ENCODE peak calls at places on chromosomes 16 and 17, in four cellular contexts. Q is left lung, G is stomach, O is nephron progenitor cell. H is an unnamed sample.

GRCh38 chr17:17186551-17187505 is 19.3 kb downstream of the PLD6 start:
- DNase-seq in Q (no peak), G (no peak), O (no peak), H (no peak)

GRCh38 chr17:65557349-65558310 is 3.8 kb downstream of the AXIN2 start:
- DNase-seq in Q (no peak), G (no peak), O (no peak), H (no peak)

GRCh38 chr17:45029096-45029495 is 22.3 kb downstream of the DCAKD start:
- DNase-seq in Q (no peak), G (no peak), O (no peak), H (no peak)

GRCh38 chr17:17325816-17326215 is 22.6 kb downstream of the NT5M start:
- DNase-seq in Q (no peak), G (no peak), O (no peak), H (no peak)

GRCh38 chr16:1543085-1543896 is 9.8 kb downstream of the TMEM204 start:
- DNase-seq in Q (peak), G (peak), O (peak), H (no peak)

GRCh38 chr17:51059781-51060180 is 60.9 kb downstream of the SPAG9 start:
- DNase-seq in Q (no peak), G (no peak), O (no peak), H (no peak)

GRCh38 chr16:20259549-20259948 is 67.8 kb downstream of the GP2 start:
- DNase-seq in Q (no peak), G (no peak), O (no peak), H (no peak)

GRCh38 chr16:23508589-23509440 is 1.5 kb downstream of the GGA2 start:
- DNase-seq in Q (no peak), G (no peak), O (peak), H (peak)

GRCh38 chr16:48231675-48232214 is 12.4 kb upstream of the LONP2 start:
- DNase-seq in Q (no peak), G (peak), O (peak), H (peak)

GRCh38 chr17:73650147-73650546 is 5.9 kb upstream of the SDK2 start:
- DNase-seq in Q (no peak), G (no peak), O (no peak), H (no peak)

GRCh38 chr16:50371936-50372595 is 3.3 kb upstream of the BRD7 start:
- DNase-seq in Q (no peak), G (no peak), O (peak), H (peak)

GRCh38 chr17:76199466-76199865 is 40.8 kb downstream of the RNF157 start:
- DNase-seq in Q (no peak), G (no peak), O (no peak), H (no peak)

GRCh38 chr16:67773569-67774456 is 32.5 kb downstream of the RANBP10 start:
- DNase-seq in Q (no peak), G (no peak), O (peak), H (no peak)

GRCh38 chr16:49260956-49261530 is 20.6 kb downstream of the CBLN1 start:
- DNase-seq in Q (no peak), G (no peak), O (no peak), H (no peak)

GRCh38 chr17:7043544-7044268 is at the start of gene SLC16A11:
- DNase-seq in Q (no peak), G (peak), O (peak), H (no peak)

GRCh38 chr17:9120471-9120870 is 99.2 kb downstream of the NTN1 start:
- DNase-seq in Q (no peak), G (no peak), O (peak), H (peak)

GRCh38 chr17:82613283-82614094 is 34.8 kb downstream of the WDR45B start:
- DNase-seq in Q (no peak), G (no peak), O (no peak), H (no peak)

DNA sequence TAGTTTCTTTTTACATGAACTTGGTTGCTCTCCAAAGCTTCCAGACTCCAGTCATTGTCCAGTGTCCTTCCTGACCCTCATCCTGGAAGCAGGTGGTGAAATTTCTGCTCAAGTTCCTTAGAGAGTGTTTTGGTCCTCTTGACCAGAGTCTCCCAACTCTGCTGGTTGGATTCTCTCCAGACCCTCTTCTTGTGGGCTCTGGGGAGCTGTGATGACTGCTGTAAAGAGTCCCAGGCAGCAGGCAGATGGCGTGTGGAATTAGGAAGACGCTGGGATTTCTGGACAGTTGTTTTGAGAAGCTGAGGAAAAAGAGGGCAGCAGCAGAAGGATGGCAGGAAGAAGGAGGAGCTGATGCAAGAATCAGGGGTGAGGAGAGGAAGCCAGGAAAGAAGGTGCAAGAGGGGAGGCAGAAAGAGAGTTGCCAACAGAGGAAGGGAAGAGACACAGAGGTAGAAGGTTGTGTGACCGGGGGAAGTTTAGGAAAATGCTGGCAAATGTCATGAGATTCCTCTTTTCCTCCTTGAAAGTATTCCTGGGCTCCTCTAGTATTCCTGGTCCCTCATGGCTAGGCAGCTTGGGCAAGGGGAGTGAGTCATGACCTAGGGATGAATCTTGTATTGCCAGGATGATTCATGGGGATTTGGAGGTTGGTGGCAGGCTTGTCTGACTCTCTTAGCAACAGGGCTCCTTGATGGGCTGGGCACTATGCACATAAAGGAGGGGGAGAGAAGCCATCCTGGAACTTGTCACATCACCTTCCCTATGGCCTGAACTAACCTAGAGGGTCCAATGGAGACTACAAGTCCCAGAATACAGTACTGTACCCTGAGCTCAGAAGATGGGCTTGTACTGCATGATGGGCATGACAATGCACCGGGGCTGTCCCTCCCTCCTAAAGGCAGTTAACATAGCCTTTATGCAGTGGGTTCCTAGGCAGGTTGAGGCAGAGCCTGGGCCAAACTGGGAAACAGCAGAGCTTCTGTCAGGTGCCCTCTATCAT is 1.9 kb upstream of the SEZ6 start:
- DNase-seq in Q (no peak), G (no peak), O (no peak), H (no peak)
- TF ChIP-seq CTCF in Q (no peak), G (no peak), O (no peak), H (no peak)

DNA sequence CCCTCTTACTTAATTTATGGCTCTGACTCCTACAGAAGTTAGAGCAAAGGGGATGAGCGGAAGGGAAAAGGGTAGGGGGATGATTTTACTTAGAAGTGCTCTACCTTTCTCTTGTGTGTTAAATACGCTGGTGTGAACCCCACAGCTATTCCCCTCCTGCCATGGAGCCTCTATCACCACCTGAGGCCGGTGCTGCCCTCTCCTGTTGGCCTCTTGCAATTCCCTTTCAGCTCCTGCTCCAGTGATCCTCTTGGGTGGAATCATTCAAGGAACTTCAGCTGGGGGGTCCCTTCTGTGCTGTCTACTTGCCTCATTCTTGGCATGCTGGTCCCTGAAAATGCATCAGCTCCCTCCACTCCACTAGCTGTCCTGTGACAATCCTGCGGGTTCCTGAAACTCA is 41.8 kb upstream of the CDH8 start:
- DNase-seq in Q (no peak), G (no peak), O (peak), H (peak)
- TF ChIP-seq CTCF in Q (no peak), G (no peak), O (peak), H (peak)

GRCh38 chr17:43213545-43213944 is 1.9 kb downstream of the TMEM106A start:
- DNase-seq in Q (no peak), G (peak), O (no peak), H (no peak)

GRCh38 chr17:43211123-43211479 is 574 bp upstream of the TMEM106A start:
- DNase-seq in Q (no peak), G (no peak), O (no peak), H (no peak)

GRCh38 chr17:43212641-43213490 is 1.2 kb downstream of the TMEM106A start:
- DNase-seq in Q (no peak), G (no peak), O (no peak), H (no peak)

GRCh38 chr17:43210576-43210975 is 1.1 kb upstream of the TMEM106A start:
- DNase-seq in Q (no peak), G (no peak), O (no peak), H (no peak)

DNA sequence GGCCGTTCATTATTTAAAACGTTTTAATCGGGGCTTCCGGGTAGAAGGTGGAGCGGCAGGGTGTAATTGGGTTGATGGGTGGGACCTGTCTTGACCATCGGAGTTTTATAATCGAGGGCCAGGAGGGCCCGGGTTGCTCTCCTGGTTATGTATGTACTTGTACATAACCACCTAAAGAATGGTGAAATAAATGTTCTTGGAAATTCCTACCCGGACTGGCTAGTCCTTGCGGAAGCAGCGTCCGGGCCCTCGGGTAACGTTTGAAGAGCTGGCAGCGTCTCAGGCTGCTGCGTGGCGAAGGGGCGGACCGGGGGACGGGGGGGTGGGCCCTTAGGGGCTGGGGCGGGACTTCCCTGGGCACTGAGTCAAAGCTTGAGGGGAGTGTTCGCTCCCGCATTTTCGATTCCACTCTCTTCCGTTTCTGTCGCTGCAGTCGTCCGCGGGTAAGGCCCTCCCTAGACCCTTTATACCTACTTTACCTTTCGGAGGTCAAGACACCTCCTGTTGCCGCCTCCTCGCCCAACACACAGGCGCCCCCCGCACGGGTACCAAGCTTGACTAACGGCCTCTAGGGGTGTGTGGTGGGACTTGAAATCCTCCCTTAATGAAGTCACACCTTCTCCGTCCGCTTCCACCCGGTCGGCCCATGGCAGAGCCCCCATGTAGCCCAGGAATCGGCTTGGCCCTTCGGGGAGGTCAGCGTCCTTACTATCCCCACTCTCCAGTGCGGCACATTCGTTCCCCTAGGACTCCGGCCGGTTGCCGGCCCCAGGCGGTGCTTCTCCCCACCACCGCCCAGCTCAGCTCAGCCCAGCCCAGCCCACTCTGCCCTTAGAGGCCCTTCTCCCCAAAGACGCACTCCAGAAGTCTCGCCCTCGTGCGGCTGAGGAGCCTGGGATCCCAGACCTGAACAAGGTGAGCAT is at the start of gene TMEM106A:
- DNase-seq in Q (peak), G (peak), O (peak), H (peak)
- TF ChIP-seq CTCF in Q (peak), G (no peak), O (peak), H (peak)

GRCh38 chr16:66272461-66272860 is 94.0 kb upstream of the CDH5 start:
- DNase-seq in Q (no peak), G (no peak), O (no peak), H (no peak)

GRCh38 chr16:66275795-66276428 is 90.6 kb upstream of the CDH5 start:
- DNase-seq in Q (no peak), G (peak), O (peak), H (peak)

GRCh38 chr16:66274335-66275110 is 92.0 kb upstream of the CDH5 start:
- DNase-seq in Q (no peak), G (no peak), O (no peak), H (no peak)

GRCh38 chr16:66273036-66273435 is 93.5 kb upstream of the CDH5 start:
- DNase-seq in Q (no peak), G (no peak), O (no peak), H (no peak)

GRCh38 chr16:66273644-66274334 is 92.7 kb upstream of the CDH5 start:
- DNase-seq in Q (no peak), G (no peak), O (no peak), H (no peak)
- TF ChIP-seq CTCF in Q (no peak), G (no peak), O (no peak), H (peak)

GRCh38 chr17:64016248-64016784 is 4.1 kb downstream of the ICAM2 start:
- DNase-seq in Q (no peak), G (no peak), O (no peak), H (no peak)
- TF ChIP-seq CTCF in Q (no peak), G (no peak), O (no peak), H (no peak)

GRCh38 chr16:17277981-17278381 is 192.8 kb downstream of the XYLT1 start:
- DNase-seq in Q (no peak), G (peak), O (peak), H (peak)
- TF ChIP-seq CTCF in Q (no peak), G (no peak), O (peak), H (peak)

H was measured in neural crest cell.